ENCODE peak calls at places on chromosomes 5 and 9, in nine cellular contexts. One of them, this sample, is unnamed.

GRCh38 chr9:103798620-103799019 is 295.5 kb upstream of the SMC2 start:
- DNase-seq in HT1080: peak
- DNase-seq in stimulated activated CD4-positive, alpha-beta T cell treated with anti-CD3 and anti-CD28 coated beads, Interleukin-15, amount 100 ng/mL, for 24 hours: peak
- DNase-seq in stimulated activated CD8-positive, alpha-beta memory T cell treated with anti-CD3 and anti-CD28 coated beads, Interleukin-2, amount 100 ng/mL, for 1 hour: no peak
- DNase-seq in NCI-H1092 treated with DMSO at 0.1 percent for 48 hours: no peak
- DNase-seq in stimulated activated naive CD4-positive, alpha-beta T cell: no peak
- DNase-seq in activated T-cell treated with anti-CD3 and anti-CD28 coated beads for 1 hour: no peak
- DNase-seq in DMS79 treated with DMSO at 0.1 percent for 48 hours: no peak
- DNase-seq in putamen: no peak
- DNase-seq in this sample: peak

GRCh38 chr5:115895821-115896220 is 54.1 kb downstream of the AP3S1 start:
- DNase-seq in HT1080: peak
- DNase-seq in stimulated activated CD4-positive, alpha-beta T cell treated with anti-CD3 and anti-CD28 coated beads, Interleukin-15, amount 100 ng/mL, for 24 hours: no peak
- DNase-seq in stimulated activated CD8-positive, alpha-beta memory T cell treated with anti-CD3 and anti-CD28 coated beads, Interleukin-2, amount 100 ng/mL, for 1 hour: no peak
- DNase-seq in NCI-H1092 treated with DMSO at 0.1 percent for 48 hours: no peak
- DNase-seq in stimulated activated naive CD4-positive, alpha-beta T cell: no peak
- DNase-seq in activated T-cell treated with anti-CD3 and anti-CD28 coated beads for 1 hour: no peak
- DNase-seq in DMS79 treated with DMSO at 0.1 percent for 48 hours: no peak
- DNase-seq in putamen: no peak
- DNase-seq in this sample: no peak

GRCh38 chr9:125239631-125240597 is 1.2 kb downstream of the HSPA5 start:
- DNase-seq in HT1080: no peak
- DNase-seq in stimulated activated CD4-positive, alpha-beta T cell treated with anti-CD3 and anti-CD28 coated beads, Interleukin-15, amount 100 ng/mL, for 24 hours: no peak
- DNase-seq in stimulated activated CD8-positive, alpha-beta memory T cell treated with anti-CD3 and anti-CD28 coated beads, Interleukin-2, amount 100 ng/mL, for 1 hour: no peak
- DNase-seq in NCI-H1092 treated with DMSO at 0.1 percent for 48 hours: no peak
- DNase-seq in stimulated activated naive CD4-positive, alpha-beta T cell: no peak
- DNase-seq in activated T-cell treated with anti-CD3 and anti-CD28 coated beads for 1 hour: no peak
- DNase-seq in DMS79 treated with DMSO at 0.1 percent for 48 hours: no peak
- DNase-seq in putamen: no peak
- DNase-seq in this sample: no peak

GRCh38 chr9:89095755-89096154 is 82.9 kb downstream of the SHC3 start:
- DNase-seq in HT1080: no peak
- DNase-seq in stimulated activated CD4-positive, alpha-beta T cell treated with anti-CD3 and anti-CD28 coated beads, Interleukin-15, amount 100 ng/mL, for 24 hours: no peak
- DNase-seq in stimulated activated CD8-positive, alpha-beta memory T cell treated with anti-CD3 and anti-CD28 coated beads, Interleukin-2, amount 100 ng/mL, for 1 hour: no peak
- DNase-seq in NCI-H1092 treated with DMSO at 0.1 percent for 48 hours: no peak
- DNase-seq in stimulated activated naive CD4-positive, alpha-beta T cell: no peak
- DNase-seq in activated T-cell treated with anti-CD3 and anti-CD28 coated beads for 1 hour: no peak
- DNase-seq in DMS79 treated with DMSO at 0.1 percent for 48 hours: no peak
- DNase-seq in putamen: no peak
- DNase-seq in this sample: no peak

GRCh38 chr5:91848453-91848852 is 465.3 kb upstream of the ARRDC3 start:
- DNase-seq in HT1080: peak
- DNase-seq in stimulated activated CD4-positive, alpha-beta T cell treated with anti-CD3 and anti-CD28 coated beads, Interleukin-15, amount 100 ng/mL, for 24 hours: no peak
- DNase-seq in stimulated activated CD8-positive, alpha-beta memory T cell treated with anti-CD3 and anti-CD28 coated beads, Interleukin-2, amount 100 ng/mL, for 1 hour: no peak
- DNase-seq in NCI-H1092 treated with DMSO at 0.1 percent for 48 hours: no peak
- DNase-seq in stimulated activated naive CD4-positive, alpha-beta T cell: no peak
- DNase-seq in activated T-cell treated with anti-CD3 and anti-CD28 coated beads for 1 hour: no peak
- DNase-seq in DMS79 treated with DMSO at 0.1 percent for 48 hours: no peak
- DNase-seq in putamen: no peak
- DNase-seq in this sample: peak

GRCh38 chr9:77883846-77884771 is 147.5 kb downstream of the GNAQ start:
- DNase-seq in HT1080: peak
- DNase-seq in stimulated activated CD4-positive, alpha-beta T cell treated with anti-CD3 and anti-CD28 coated beads, Interleukin-15, amount 100 ng/mL, for 24 hours: no peak
- DNase-seq in stimulated activated CD8-positive, alpha-beta memory T cell treated with anti-CD3 and anti-CD28 coated beads, Interleukin-2, amount 100 ng/mL, for 1 hour: no peak
- DNase-seq in NCI-H1092 treated with DMSO at 0.1 percent for 48 hours: no peak
- DNase-seq in stimulated activated naive CD4-positive, alpha-beta T cell: no peak
- DNase-seq in activated T-cell treated with anti-CD3 and anti-CD28 coated beads for 1 hour: no peak
- DNase-seq in DMS79 treated with DMSO at 0.1 percent for 48 hours: no peak
- DNase-seq in putamen: peak
- DNase-seq in this sample: no peak

GRCh38 chr5:126490167-126490937 is 67.1 kb downstream of the GRAMD2B start:
- DNase-seq in HT1080: no peak
- DNase-seq in stimulated activated CD4-positive, alpha-beta T cell treated with anti-CD3 and anti-CD28 coated beads, Interleukin-15, amount 100 ng/mL, for 24 hours: no peak
- DNase-seq in stimulated activated CD8-positive, alpha-beta memory T cell treated with anti-CD3 and anti-CD28 coated beads, Interleukin-2, amount 100 ng/mL, for 1 hour: no peak
- DNase-seq in NCI-H1092 treated with DMSO at 0.1 percent for 48 hours: no peak
- DNase-seq in stimulated activated naive CD4-positive, alpha-beta T cell: no peak
- DNase-seq in activated T-cell treated with anti-CD3 and anti-CD28 coated beads for 1 hour: no peak
- DNase-seq in DMS79 treated with DMSO at 0.1 percent for 48 hours: no peak
- DNase-seq in putamen: no peak
- DNase-seq in this sample: peak

GRCh38 chr5:126877011-126877410 is 100.1 kb downstream of the LMNB1 start:
- DNase-seq in HT1080: no peak
- DNase-seq in stimulated activated CD4-positive, alpha-beta T cell treated with anti-CD3 and anti-CD28 coated beads, Interleukin-15, amount 100 ng/mL, for 24 hours: no peak
- DNase-seq in stimulated activated CD8-positive, alpha-beta memory T cell treated with anti-CD3 and anti-CD28 coated beads, Interleukin-2, amount 100 ng/mL, for 1 hour: no peak
- DNase-seq in NCI-H1092 treated with DMSO at 0.1 percent for 48 hours: no peak
- DNase-seq in stimulated activated naive CD4-positive, alpha-beta T cell: no peak
- DNase-seq in activated T-cell treated with anti-CD3 and anti-CD28 coated beads for 1 hour: no peak
- DNase-seq in DMS79 treated with DMSO at 0.1 percent for 48 hours: no peak
- DNase-seq in putamen: no peak
- DNase-seq in this sample: no peak

GRCh38 chr5:6633469-6634326 is 458 bp downstream of the SRD5A1 start:
- DNase-seq in HT1080: no peak
- DNase-seq in stimulated activated CD4-positive, alpha-beta T cell treated with anti-CD3 and anti-CD28 coated beads, Interleukin-15, amount 100 ng/mL, for 24 hours: no peak
- DNase-seq in stimulated activated CD8-positive, alpha-beta memory T cell treated with anti-CD3 and anti-CD28 coated beads, Interleukin-2, amount 100 ng/mL, for 1 hour: no peak
- DNase-seq in NCI-H1092 treated with DMSO at 0.1 percent for 48 hours: peak
- DNase-seq in stimulated activated naive CD4-positive, alpha-beta T cell: peak
- DNase-seq in activated T-cell treated with anti-CD3 and anti-CD28 coated beads for 1 hour: no peak
- DNase-seq in DMS79 treated with DMSO at 0.1 percent for 48 hours: peak
- DNase-seq in putamen: no peak
- DNase-seq in this sample: no peak

GRCh38 chr5:149646564-149646963 is 65.3 kb downstream of the ARHGEF37 start:
- DNase-seq in HT1080: no peak
- DNase-seq in stimulated activated CD4-positive, alpha-beta T cell treated with anti-CD3 and anti-CD28 coated beads, Interleukin-15, amount 100 ng/mL, for 24 hours: peak
- DNase-seq in stimulated activated CD8-positive, alpha-beta memory T cell treated with anti-CD3 and anti-CD28 coated beads, Interleukin-2, amount 100 ng/mL, for 1 hour: no peak
- DNase-seq in NCI-H1092 treated with DMSO at 0.1 percent for 48 hours: peak
- DNase-seq in stimulated activated naive CD4-positive, alpha-beta T cell: peak
- DNase-seq in activated T-cell treated with anti-CD3 and anti-CD28 coated beads for 1 hour: no peak
- DNase-seq in DMS79 treated with DMSO at 0.1 percent for 48 hours: peak
- DNase-seq in putamen: no peak
- DNase-seq in this sample: no peak

GRCh38 chr5:123937230-123937629 is 425.3 kb downstream of the CSNK1G3 start:
- DNase-seq in HT1080: peak
- DNase-seq in stimulated activated CD4-positive, alpha-beta T cell treated with anti-CD3 and anti-CD28 coated beads, Interleukin-15, amount 100 ng/mL, for 24 hours: no peak
- DNase-seq in stimulated activated CD8-positive, alpha-beta memory T cell treated with anti-CD3 and anti-CD28 coated beads, Interleukin-2, amount 100 ng/mL, for 1 hour: no peak
- DNase-seq in NCI-H1092 treated with DMSO at 0.1 percent for 48 hours: no peak
- DNase-seq in stimulated activated naive CD4-positive, alpha-beta T cell: no peak
- DNase-seq in activated T-cell treated with anti-CD3 and anti-CD28 coated beads for 1 hour: no peak
- DNase-seq in DMS79 treated with DMSO at 0.1 percent for 48 hours: no peak
- DNase-seq in putamen: peak
- DNase-seq in this sample: peak

GRCh38 chr9:16664211-16664610 is 206.3 kb downstream of the BNC2 start:
- DNase-seq in HT1080: no peak
- DNase-seq in stimulated activated CD4-positive, alpha-beta T cell treated with anti-CD3 and anti-CD28 coated beads, Interleukin-15, amount 100 ng/mL, for 24 hours: no peak
- DNase-seq in stimulated activated CD8-positive, alpha-beta memory T cell treated with anti-CD3 and anti-CD28 coated beads, Interleukin-2, amount 100 ng/mL, for 1 hour: no peak
- DNase-seq in NCI-H1092 treated with DMSO at 0.1 percent for 48 hours: no peak
- DNase-seq in stimulated activated naive CD4-positive, alpha-beta T cell: no peak
- DNase-seq in activated T-cell treated with anti-CD3 and anti-CD28 coated beads for 1 hour: no peak
- DNase-seq in DMS79 treated with DMSO at 0.1 percent for 48 hours: no peak
- DNase-seq in putamen: no peak
- DNase-seq in this sample: no peak

GRCh38 chr9:16062542-16063240 is 509.8 kb downstream of the CCDC171 start:
- DNase-seq in HT1080: peak
- DNase-seq in stimulated activated CD4-positive, alpha-beta T cell treated with anti-CD3 and anti-CD28 coated beads, Interleukin-15, amount 100 ng/mL, for 24 hours: no peak
- DNase-seq in stimulated activated CD8-positive, alpha-beta memory T cell treated with anti-CD3 and anti-CD28 coated beads, Interleukin-2, amount 100 ng/mL, for 1 hour: no peak
- DNase-seq in NCI-H1092 treated with DMSO at 0.1 percent for 48 hours: no peak
- DNase-seq in stimulated activated naive CD4-positive, alpha-beta T cell: no peak
- DNase-seq in activated T-cell treated with anti-CD3 and anti-CD28 coated beads for 1 hour: no peak
- DNase-seq in DMS79 treated with DMSO at 0.1 percent for 48 hours: no peak
- DNase-seq in putamen: no peak
- DNase-seq in this sample: peak

GRCh38 chr9:128435611-128436010 is 15.0 kb downstream of the CERCAM start:
- DNase-seq in HT1080: no peak
- DNase-seq in stimulated activated CD4-positive, alpha-beta T cell treated with anti-CD3 and anti-CD28 coated beads, Interleukin-15, amount 100 ng/mL, for 24 hours: no peak
- DNase-seq in stimulated activated CD8-positive, alpha-beta memory T cell treated with anti-CD3 and anti-CD28 coated beads, Interleukin-2, amount 100 ng/mL, for 1 hour: no peak
- DNase-seq in NCI-H1092 treated with DMSO at 0.1 percent for 48 hours: no peak
- DNase-seq in stimulated activated naive CD4-positive, alpha-beta T cell: no peak
- DNase-seq in activated T-cell treated with anti-CD3 and anti-CD28 coated beads for 1 hour: no peak
- DNase-seq in DMS79 treated with DMSO at 0.1 percent for 48 hours: no peak
- DNase-seq in putamen: no peak
- DNase-seq in this sample: no peak

GRCh38 chr9:30075451-30076199 is 2308.8 kb upstream of the ACO1 start:
- DNase-seq in HT1080: peak
- DNase-seq in stimulated activated CD4-positive, alpha-beta T cell treated with anti-CD3 and anti-CD28 coated beads, Interleukin-15, amount 100 ng/mL, for 24 hours: peak
- DNase-seq in stimulated activated CD8-positive, alpha-beta memory T cell treated with anti-CD3 and anti-CD28 coated beads, Interleukin-2, amount 100 ng/mL, for 1 hour: no peak
- DNase-seq in NCI-H1092 treated with DMSO at 0.1 percent for 48 hours: no peak
- DNase-seq in stimulated activated naive CD4-positive, alpha-beta T cell: no peak
- DNase-seq in activated T-cell treated with anti-CD3 and anti-CD28 coated beads for 1 hour: no peak
- DNase-seq in DMS79 treated with DMSO at 0.1 percent for 48 hours: no peak
- DNase-seq in putamen: no peak
- DNase-seq in this sample: no peak

GRCh38 chr9:4964540-4964939 is 20.5 kb upstream of the JAK2 start:
- DNase-seq in HT1080: no peak
- DNase-seq in stimulated activated CD4-positive, alpha-beta T cell treated with anti-CD3 and anti-CD28 coated beads, Interleukin-15, amount 100 ng/mL, for 24 hours: no peak
- DNase-seq in stimulated activated CD8-positive, alpha-beta memory T cell treated with anti-CD3 and anti-CD28 coated beads, Interleukin-2, amount 100 ng/mL, for 1 hour: no peak
- DNase-seq in NCI-H1092 treated with DMSO at 0.1 percent for 48 hours: no peak
- DNase-seq in stimulated activated naive CD4-positive, alpha-beta T cell: no peak
- DNase-seq in activated T-cell treated with anti-CD3 and anti-CD28 coated beads for 1 hour: no peak
- DNase-seq in DMS79 treated with DMSO at 0.1 percent for 48 hours: no peak
- DNase-seq in putamen: no peak
- DNase-seq in this sample: no peak

GRCh38 chr9:134063876-134064450 is 3.9 kb downstream of the BRD3 start:
- DNase-seq in HT1080: no peak
- DNase-seq in stimulated activated CD4-positive, alpha-beta T cell treated with anti-CD3 and anti-CD28 coated beads, Interleukin-15, amount 100 ng/mL, for 24 hours: no peak
- DNase-seq in stimulated activated CD8-positive, alpha-beta memory T cell treated with anti-CD3 and anti-CD28 coated beads, Interleukin-2, amount 100 ng/mL, for 1 hour: no peak
- DNase-seq in NCI-H1092 treated with DMSO at 0.1 percent for 48 hours: no peak
- DNase-seq in stimulated activated naive CD4-positive, alpha-beta T cell: no peak
- DNase-seq in activated T-cell treated with anti-CD3 and anti-CD28 coated beads for 1 hour: no peak
- DNase-seq in DMS79 treated with DMSO at 0.1 percent for 48 hours: no peak
- DNase-seq in putamen: no peak
- DNase-seq in this sample: no peak

GRCh38 chr5:122436615-122437014 is 124.6 kb downstream of the SNCAIP start:
- DNase-seq in HT1080: no peak
- DNase-seq in stimulated activated CD4-positive, alpha-beta T cell treated with anti-CD3 and anti-CD28 coated beads, Interleukin-15, amount 100 ng/mL, for 24 hours: no peak
- DNase-seq in stimulated activated CD8-positive, alpha-beta memory T cell treated with anti-CD3 and anti-CD28 coated beads, Interleukin-2, amount 100 ng/mL, for 1 hour: no peak
- DNase-seq in NCI-H1092 treated with DMSO at 0.1 percent for 48 hours: no peak
- DNase-seq in stimulated activated naive CD4-positive, alpha-beta T cell: no peak
- DNase-seq in activated T-cell treated with anti-CD3 and anti-CD28 coated beads for 1 hour: no peak
- DNase-seq in DMS79 treated with DMSO at 0.1 percent for 48 hours: no peak
- DNase-seq in putamen: no peak
- DNase-seq in this sample: no peak